ENCODE peak calls at places on chromosome 4, in five cellular contexts. P is suprapubic skin, Z is stomach, U is esophagus muscularis mucosa, A is GM12878. V is an unnamed sample.

GRCh38 chr4:185640809-185641675 is 105.7 kb upstream of the PDLIM3 start:
- DNase-seq in Z (no peak), U (no peak), P (no peak), A (peak; percentile 12), V (no peak)

GRCh38 chr4:168796362-168797106 is 213.5 kb downstream of the CBR4 start:
- DNase-seq in P (no peak), A (no peak), U (no peak), Z (peak; percentile 66), V (no peak)

GRCh38 chr4:123659759-123660158 is 263.2 kb downstream of the SPRY1 start:
- DNase-seq in Z (no peak), A (no peak), P (no peak), U (no peak), V (no peak)

GRCh38 chr4:101801957-101802356 is 11.4 kb downstream of the BANK1 start:
- DNase-seq in U (no peak), A (no peak), Z (no peak), P (no peak), V (no peak)

GRCh38 chr4:60463846-60464502 is 736.2 kb upstream of the ADGRL3 start:
- DNase-seq in Z (no peak), P (no peak), A (no peak), U (no peak), V (no peak)

GRCh38 chr4:1693131-1693896 is 9.2 kb upstream of the FAM53A start:
- DNase-seq in A (no peak), U (no peak), Z (peak; percentile 80), P (peak; percentile 82), V (peak; percentile 88)

GRCh38 chr4:105979506-105979905 is 84.2 kb downstream of the NPNT start:
- DNase-seq in A (no peak), Z (no peak), U (no peak), P (no peak), V (no peak)

GRCh38 chr4:94827481-94828110 is 69.8 kb downstream of the BMPR1B start:
- DNase-seq in A (no peak), P (no peak), Z (no peak), U (no peak), V (no peak)

GRCh38 chr4:107006218-107006617 is 29.9 kb downstream of the DKK2 start:
- DNase-seq in Z (no peak), U (no peak), P (no peak), A (no peak), V (no peak)

GRCh38 chr4:7540654-7541413 is 106.1 kb upstream of the PSAPL1 start:
- DNase-seq in P (no peak), U (no peak), Z (no peak), A (no peak), V (no peak)

GRCh38 chr4:52865305-52865704 is 3.2 kb downstream of the RASL11B start:
- DNase-seq in Z (no peak), U (no peak), A (no peak), P (no peak), V (no peak)

GRCh38 chr4:41106081-41106480 is 108.3 kb downstream of the APBB2 start:
- DNase-seq in P (no peak), U (no peak), A (no peak), Z (no peak), V (no peak)

GRCh38 chr4:2734618-2735017 is 21.5 kb downstream of the TNIP2 start:
- DNase-seq in Z (no peak), U (no peak), A (no peak), P (no peak), V (no peak)

GRCh38 chr4:139275281-139275735 is 4.7 kb downstream of the MGARP start:
- DNase-seq in P (no peak), U (no peak), Z (no peak), A (no peak), V (no peak)

GRCh38 chr4:120215350-120215749 is 148.7 kb upstream of the MAD2L1 start:
- DNase-seq in A (no peak), U (no peak), Z (no peak), P (no peak), V (no peak)

GRCh38 chr4:17577660-17578481 is 873 bp downstream of the LAP3 start:
- DNase-seq in U (peak; percentile 94), A (no peak), Z (peak; percentile 37), P (peak; percentile 79), V (peak; percentile 83)

GRCh38 chr4:113474017-113474416 is 287.5 kb downstream of the CAMK2D start:
- DNase-seq in A (no peak), Z (no peak), U (no peak), P (no peak), V (no peak)

GRCh38 chr4:726235-726787 is 20.7 kb downstream of the PCGF3 start:
- DNase-seq in Z (no peak), U (no peak), P (no peak), A (no peak), V (no peak)

GRCh38 chr4:123986268-123986798 is 589.7 kb downstream of the SPRY1 start:
- DNase-seq in P (peak; percentile 83), A (no peak), U (no peak), Z (no peak), V (peak; percentile 88)

GRCh38 chr4:163495900-163496299 is 1.4 kb downstream of the TMA16 start:
- DNase-seq in A (peak; percentile 60), P (no peak), U (no peak), Z (no peak), V (no peak)

GRCh38 chr4:163489929-163490328 is 4.6 kb upstream of the TMA16 start:
- DNase-seq in A (no peak), Z (no peak), U (no peak), P (no peak), V (no peak)

GRCh38 chr4:163493643-163494359 is 689 bp upstream of the TMA16 start:
- DNase-seq in A (no peak), P (no peak), U (no peak), Z (peak; percentile 32), V (no peak)

GRCh38 chr4:163492951-163493504 is 1.5 kb upstream of the TMA16 start:
- DNase-seq in Z (no peak), P (no peak), U (no peak), A (no peak), V (no peak)

DNA sequence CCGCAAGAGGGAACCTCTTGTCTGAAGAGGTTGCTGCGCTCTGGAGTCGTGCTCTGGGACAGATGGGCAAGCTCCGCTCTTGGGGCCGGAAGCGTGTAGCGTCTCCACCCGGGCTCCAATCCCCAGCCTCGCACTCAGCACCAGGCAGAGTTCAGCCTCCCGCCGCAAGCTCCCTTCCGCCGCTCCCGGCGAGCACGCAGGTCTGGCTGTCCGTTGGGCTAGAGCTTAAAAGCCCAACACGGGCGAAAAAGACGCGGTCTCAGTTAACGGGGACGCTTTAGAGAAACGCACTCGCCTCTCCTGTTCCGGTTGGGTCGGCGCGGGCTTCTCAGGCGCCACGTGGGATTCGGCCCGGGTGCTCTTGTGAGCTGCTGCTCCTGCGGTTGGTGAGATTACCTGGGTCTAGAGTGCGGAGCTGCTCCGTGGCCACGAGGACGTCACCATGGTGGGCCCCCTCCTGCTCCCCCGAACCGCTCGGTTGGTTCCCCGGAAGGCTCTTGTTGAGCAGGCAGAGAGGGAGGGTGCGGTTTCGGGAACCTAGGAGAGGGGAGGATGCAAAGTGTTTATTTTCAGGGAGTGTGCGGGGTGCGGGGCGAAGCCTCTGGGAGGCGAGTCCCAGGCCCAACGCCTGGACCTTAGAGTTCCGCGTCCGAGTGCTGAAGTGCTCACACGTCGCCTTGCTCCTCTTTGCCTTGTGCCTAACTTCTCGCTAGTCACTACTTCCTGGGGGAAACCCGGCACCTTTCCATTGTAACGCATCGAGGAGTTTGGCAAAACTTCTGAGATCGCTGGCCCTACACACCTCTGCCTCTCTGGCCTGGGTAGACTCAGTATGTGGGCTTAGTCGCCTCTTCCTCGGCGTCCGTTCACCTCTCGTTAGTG is at the start of gene TMA16:
- DNase-seq in U (peak; percentile 94), Z (peak; percentile 86), P (peak; percentile 91), A (peak; percentile 77), V (peak; percentile 91)
- TF ChIP-seq EP300 in U (no peak), Z (no peak), P (no peak), A (no peak), V (no peak)

GRCh38 chr4:83631066-83631465 is 95.2 kb downstream of the GPAT3 start:
- DNase-seq in U (no peak), P (no peak), Z (no peak), A (no peak), V (no peak)

GRCh38 chr4:83625807-83626206 is 89.9 kb downstream of the GPAT3 start:
- DNase-seq in P (no peak), U (no peak), Z (no peak), A (no peak), V (no peak)

GRCh38 chr4:83626245-83626843 is 90.4 kb downstream of the GPAT3 start:
- DNase-seq in Z (no peak), U (no peak), P (no peak), A (no peak), V (no peak)

DNA sequence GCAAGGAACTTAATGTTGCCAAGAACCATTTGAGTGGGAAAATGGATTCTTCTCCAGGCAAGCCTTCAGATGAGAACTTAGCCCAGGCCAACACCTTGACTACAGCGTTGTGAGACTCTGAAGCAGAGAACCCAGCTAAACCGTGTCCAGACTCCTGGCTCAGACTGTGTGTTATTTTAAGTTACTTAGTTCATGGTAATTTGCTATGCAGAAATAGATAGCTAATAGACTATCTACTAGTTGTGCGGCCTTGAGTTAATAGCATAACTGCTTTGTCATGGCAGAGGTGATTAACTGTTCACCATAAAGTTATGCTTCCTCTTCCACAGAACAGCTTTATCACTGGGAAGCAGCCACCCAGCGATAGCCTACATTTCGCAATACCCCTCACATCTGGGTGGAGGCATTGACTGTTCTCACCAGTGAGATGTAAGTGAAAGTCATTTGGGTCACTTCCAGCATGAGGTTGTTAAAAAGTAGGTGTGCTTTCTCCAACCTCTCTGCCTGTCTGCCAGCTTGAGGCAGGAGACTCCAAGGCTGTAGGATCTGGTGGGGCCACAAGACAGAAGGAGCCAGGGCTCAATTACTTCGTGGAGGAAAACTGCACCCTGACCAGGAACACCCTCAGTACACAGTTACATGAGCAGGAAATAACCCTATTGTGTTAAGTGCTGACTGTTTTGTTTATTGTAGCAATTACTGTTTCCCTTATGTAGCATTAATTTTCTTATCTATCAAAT is 94.2 kb downstream of the GPAT3 start:
- DNase-seq in P (no peak), Z (peak; percentile 47), U (no peak), A (no peak), V (peak; percentile 70)
- TF ChIP-seq POLR2AphosphoS5 in P (no peak), Z (peak; percentile 75), U (no peak), A (no peak), V (no peak)

GRCh38 chr4:160238790-160239189 is 1135.9 kb downstream of the RAPGEF2 start:
- DNase-seq in A (no peak), P (no peak), U (no peak), Z (no peak), V (no peak)
- TF ChIP-seq POLR2A in A (no peak), P (no peak), U (no peak), Z (no peak), V (no peak)

DNA sequence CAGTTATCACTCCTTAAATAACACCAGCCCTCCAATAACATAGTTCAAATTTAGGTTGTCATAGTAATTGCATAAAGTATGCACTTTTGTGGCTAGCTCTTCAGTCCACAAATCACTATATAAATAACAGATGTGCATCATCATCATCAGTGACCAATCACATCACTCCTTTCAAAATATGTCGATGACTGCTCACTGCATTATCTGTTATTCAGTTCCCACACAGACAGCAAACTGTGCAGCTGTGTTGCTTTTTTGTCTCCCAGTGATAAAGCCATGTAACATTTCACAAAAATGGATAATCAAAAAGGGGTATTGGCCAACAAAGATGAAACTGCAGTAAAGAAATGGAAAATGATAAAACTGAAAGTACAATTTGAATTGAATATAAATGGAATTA is 205.4 kb downstream of the DCLK2 start:
- DNase-seq in A (no peak), Z (no peak), U (no peak), P (no peak), V (no peak)
- TF ChIP-seq EP300 in A (no peak), Z (no peak), U (no peak), P (no peak), V (no peak)

GRCh38 chr4:128287159-128287870 is at the start of gene PGRMC2:
- DNase-seq in Z (no peak), A (no peak), U (no peak), P (no peak), V (peak; percentile 70)
- TF ChIP-seq POLR2AphosphoS5 in Z (peak; percentile 79), A (no peak), U (no peak), P (no peak), V (peak; percentile 82)

GRCh38 chr4:62302710-62303109 is 1102.6 kb downstream of the ADGRL3 start:
- DNase-seq in P (no peak), A (no peak), Z (no peak), U (no peak), V (no peak)
- TF ChIP-seq POLR2A in P (no peak), A (no peak), Z (no peak), U (no peak), V (no peak)